ENCODE peak calls at places on chromosomes 11 and 22, in seven cellular contexts. One of them, this sample, is unnamed.

GRCh38 chr11:119441898-119442243 is 18.9 kb upstream of the THY1 start:
- DNase-seq in K562: peak; percentile 44
- DNase-seq in HepG2: no peak
- DNase-seq in H1: no peak
- DNase-seq in SK-N-SH: no peak
- DNase-seq in HCT116: no peak
- DNase-seq in GM12878: no peak
- DNase-seq in this sample: no peak

GRCh38 chr22:42363851-42364250 is 68.4 kb downstream of the NFAM1 start:
- DNase-seq in H1: no peak
- DNase-seq in HCT116: no peak
- DNase-seq in SK-N-SH: no peak
- DNase-seq in K562: no peak
- DNase-seq in HepG2: no peak
- DNase-seq in GM12878: no peak
- DNase-seq in this sample: no peak

GRCh38 chr11:47461876-47462275 is 12.9 kb upstream of the RAPSN start:
- DNase-seq in H1: no peak
- DNase-seq in HepG2: no peak
- DNase-seq in HCT116: no peak
- DNase-seq in K562: no peak
- DNase-seq in SK-N-SH: no peak
- DNase-seq in GM12878: no peak
- DNase-seq in this sample: no peak

GRCh38 chr22:38422615-38423511 is 32.1 kb downstream of the KCNJ4 start:
- DNase-seq in HepG2: no peak
- DNase-seq in SK-N-SH: no peak
- DNase-seq in GM12878: no peak
- DNase-seq in K562: no peak
- DNase-seq in HCT116: no peak
- DNase-seq in H1: no peak
- DNase-seq in this sample: peak; percentile 42

GRCh38 chr11:94295534-94295933 is 8.8 kb upstream of the IZUMO1R start:
- DNase-seq in GM12878: no peak
- DNase-seq in HCT116: no peak
- DNase-seq in K562: no peak
- DNase-seq in H1: no peak
- DNase-seq in HepG2: no peak
- DNase-seq in SK-N-SH: no peak
- DNase-seq in this sample: no peak

GRCh38 chr11:47331454-47332302 is 20.8 kb downstream of the MYBPC3 start:
- DNase-seq in SK-N-SH: peak; percentile 27
- DNase-seq in H1: no peak
- DNase-seq in HCT116: no peak
- DNase-seq in K562: no peak
- DNase-seq in GM12878: no peak
- DNase-seq in HepG2: no peak
- DNase-seq in this sample: peak; percentile 26

GRCh38 chr11:11929920-11930319 is 78.5 kb downstream of the DKK3 start:
- DNase-seq in GM12878: no peak
- DNase-seq in H1: no peak
- DNase-seq in HepG2: no peak
- DNase-seq in SK-N-SH: no peak
- DNase-seq in HCT116: no peak
- DNase-seq in K562: no peak
- DNase-seq in this sample: no peak

GRCh38 chr11:64349404-64349803 is 9.4 kb downstream of the CCDC88B start:
- DNase-seq in HCT116: no peak
- DNase-seq in H1: no peak
- DNase-seq in SK-N-SH: no peak
- DNase-seq in HepG2: no peak
- DNase-seq in K562: no peak
- DNase-seq in GM12878: no peak
- DNase-seq in this sample: no peak

GRCh38 chr11:134124660-134125451 is 56.0 kb downstream of the JAM3 start:
- DNase-seq in HepG2: no peak
- DNase-seq in H1: peak; percentile 73
- DNase-seq in GM12878: no peak
- DNase-seq in HCT116: no peak
- DNase-seq in K562: no peak
- DNase-seq in SK-N-SH: peak; percentile 86
- DNase-seq in this sample: peak; percentile 58

GRCh38 chr22:29541845-29542244 is 11.7 kb downstream of the THOC5 start:
- DNase-seq in GM12878: no peak
- DNase-seq in HepG2: no peak
- DNase-seq in K562: no peak
- DNase-seq in SK-N-SH: no peak
- DNase-seq in HCT116: no peak
- DNase-seq in H1: no peak
- DNase-seq in this sample: no peak

GRCh38 chr11:35823742-35824298 is 120.0 kb upstream of the LDLRAD3 start:
- DNase-seq in HepG2: no peak
- DNase-seq in GM12878: no peak
- DNase-seq in SK-N-SH: no peak
- DNase-seq in K562: peak; percentile 19
- DNase-seq in H1: no peak
- DNase-seq in HCT116: no peak
- DNase-seq in this sample: no peak

GRCh38 chr11:57233702-57234101 is 3.3 kb downstream of the APLNR start:
- DNase-seq in H1: no peak
- DNase-seq in GM12878: no peak
- DNase-seq in HepG2: no peak
- DNase-seq in K562: no peak
- DNase-seq in HCT116: no peak
- DNase-seq in SK-N-SH: no peak
- DNase-seq in this sample: no peak

GRCh38 chr11:45233121-45233803 is 52.9 kb downstream of the SYT13 start:
- DNase-seq in HepG2: peak; percentile 47
- DNase-seq in K562: peak; percentile 81
- DNase-seq in H1: peak; percentile 94
- DNase-seq in GM12878: no peak
- DNase-seq in HCT116: peak; percentile 28
- DNase-seq in SK-N-SH: peak; percentile 91
- DNase-seq in this sample: peak; percentile 82

GRCh38 chr11:77211594-77212251 is 83.7 kb downstream of the MYO7A start:
- DNase-seq in K562: no peak
- DNase-seq in GM12878: no peak
- DNase-seq in HepG2: no peak
- DNase-seq in H1: no peak
- DNase-seq in SK-N-SH: no peak
- DNase-seq in HCT116: no peak
- DNase-seq in this sample: no peak

GRCh38 chr11:60989108-60989650 is 17.7 kb downstream of the CD6 start:
- DNase-seq in K562: no peak
- DNase-seq in H1: no peak
- DNase-seq in SK-N-SH: no peak
- DNase-seq in GM12878: no peak
- DNase-seq in HepG2: no peak
- DNase-seq in HCT116: no peak
- DNase-seq in this sample: no peak

GRCh38 chr11:117597083-117597482 is 199.9 kb downstream of the DSCAML1 start:
- DNase-seq in SK-N-SH: no peak
- DNase-seq in K562: peak; percentile 47
- DNase-seq in HepG2: peak; percentile 21
- DNase-seq in HCT116: peak; percentile 12
- DNase-seq in GM12878: no peak
- DNase-seq in H1: peak; percentile 85
- DNase-seq in this sample: peak; percentile 89

GRCh38 chr11:41978951-41979350 is 519.5 kb upstream of the LRRC4C start:
- DNase-seq in GM12878: no peak
- DNase-seq in K562: no peak
- DNase-seq in H1: no peak
- DNase-seq in HepG2: no peak
- DNase-seq in HCT116: no peak
- DNase-seq in SK-N-SH: no peak
- DNase-seq in this sample: no peak

GRCh38 chr22:47337161-47337621 is 574.7 kb downstream of the TBC1D22A start:
- DNase-seq in HepG2: peak; percentile 39
- DNase-seq in SK-N-SH: no peak
- DNase-seq in K562: peak; percentile 9
- DNase-seq in H1: no peak
- DNase-seq in GM12878: no peak
- DNase-seq in HCT116: peak; percentile 76
- DNase-seq in this sample: peak; percentile 80

GRCh38 chr11:11985016-11985715 is 23.3 kb downstream of the DKK3 start:
- DNase-seq in HCT116: no peak
- DNase-seq in H1: no peak
- DNase-seq in K562: no peak
- DNase-seq in GM12878: no peak
- DNase-seq in SK-N-SH: no peak
- DNase-seq in HepG2: no peak
- DNase-seq in this sample: no peak

GRCh38 chr11:128484172-128484571 is 103.2 kb downstream of the ETS1 start:
- DNase-seq in GM12878: no peak
- DNase-seq in SK-N-SH: no peak
- DNase-seq in K562: no peak
- DNase-seq in H1: no peak
- DNase-seq in HepG2: no peak
- DNase-seq in HCT116: no peak
- DNase-seq in this sample: no peak

GRCh38 chr11:115518983-115519382 is 14.8 kb upstream of the CADM1 start:
- DNase-seq in HCT116: no peak
- DNase-seq in GM12878: no peak
- DNase-seq in K562: no peak
- DNase-seq in H1: no peak
- DNase-seq in HepG2: peak; percentile 57
- DNase-seq in SK-N-SH: no peak
- DNase-seq in this sample: no peak

GRCh38 chr11:1771700-1772099 is 8.0 kb upstream of the CTSD start:
- DNase-seq in K562: no peak
- DNase-seq in GM12878: no peak
- DNase-seq in H1: no peak
- DNase-seq in SK-N-SH: no peak
- DNase-seq in HCT116: no peak
- DNase-seq in HepG2: no peak
- DNase-seq in this sample: no peak

GRCh38 chr11:26626346-26626745 is 54.3 kb upstream of the MUC15 start:
- DNase-seq in HCT116: no peak
- DNase-seq in H1: no peak
- DNase-seq in SK-N-SH: no peak
- DNase-seq in HepG2: no peak
- DNase-seq in GM12878: no peak
- DNase-seq in K562: no peak
- DNase-seq in this sample: no peak

GRCh38 chr11:12692238-12693074 is 18.2 kb downstream of the TEAD1 start:
- DNase-seq in HepG2: peak; percentile 94
- DNase-seq in GM12878: no peak
- DNase-seq in SK-N-SH: peak; percentile 74
- DNase-seq in HCT116: peak; percentile 60
- DNase-seq in K562: peak; percentile 56
- DNase-seq in H1: no peak
- DNase-seq in this sample: peak; percentile 44

DNA sequence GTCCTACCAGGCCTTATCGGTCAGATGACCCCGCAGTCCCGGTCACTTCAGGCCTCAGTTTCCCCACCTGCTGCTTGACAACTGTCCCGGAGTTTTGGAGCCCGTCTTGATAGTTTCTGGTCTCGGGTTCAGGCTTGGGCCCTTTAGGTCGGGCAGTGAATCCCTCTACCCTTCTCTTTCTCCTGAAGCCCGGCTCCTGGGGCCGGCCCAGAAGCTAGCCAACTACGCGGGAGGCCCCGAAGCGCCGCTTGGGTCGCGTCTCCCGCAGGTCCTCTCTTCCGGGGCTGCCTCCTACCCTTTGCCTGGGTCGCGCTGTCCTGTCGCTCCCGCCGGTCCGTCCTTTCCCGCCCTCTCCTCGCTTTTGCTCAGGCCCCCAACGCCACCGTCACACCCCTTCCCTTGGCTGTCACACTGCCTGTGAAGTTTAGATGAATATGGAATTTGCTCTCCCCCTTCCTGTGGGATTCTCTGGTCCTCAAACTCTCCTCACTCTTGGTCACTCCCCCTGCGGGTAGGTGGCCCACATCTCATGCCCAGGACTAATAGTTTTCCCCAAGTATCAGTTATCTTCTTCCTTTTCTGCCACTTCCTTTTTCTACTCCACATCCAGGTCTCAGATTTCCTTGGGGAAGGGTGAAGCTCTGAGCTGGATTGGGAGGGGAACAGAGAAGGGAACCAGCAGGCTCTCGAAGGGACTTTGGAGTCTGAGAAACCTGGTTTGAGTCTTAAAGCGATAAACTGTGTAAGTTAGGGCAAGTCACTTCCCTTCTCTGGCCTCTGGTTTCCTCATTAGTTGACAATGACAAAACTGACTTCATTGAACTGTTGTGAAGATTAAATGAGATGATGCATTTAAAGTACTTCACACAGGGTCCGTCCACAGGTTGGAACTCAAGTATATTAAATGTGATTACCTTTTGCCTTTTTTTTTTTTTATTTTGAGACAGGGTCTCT is 791 bp downstream of the RAB1B start:
- DNase-seq in GM12878: no peak
- DNase-seq in HepG2: peak; percentile 58
- DNase-seq in HCT116: no peak
- DNase-seq in SK-N-SH: peak; percentile 58
- DNase-seq in H1: peak; percentile 70
- DNase-seq in K562: peak; percentile 61
- DNase-seq in this sample: peak; percentile 46
- TF ChIP-seq JUND in GM12878: no peak
- TF ChIP-seq JUND in HepG2: no peak
- TF ChIP-seq JUND in HCT116: no peak
- TF ChIP-seq JUND in SK-N-SH: no peak
- TF ChIP-seq JUND in H1: no peak
- TF ChIP-seq JUND in K562: no peak
- TF ChIP-seq JUND in this sample: no peak

DNA sequence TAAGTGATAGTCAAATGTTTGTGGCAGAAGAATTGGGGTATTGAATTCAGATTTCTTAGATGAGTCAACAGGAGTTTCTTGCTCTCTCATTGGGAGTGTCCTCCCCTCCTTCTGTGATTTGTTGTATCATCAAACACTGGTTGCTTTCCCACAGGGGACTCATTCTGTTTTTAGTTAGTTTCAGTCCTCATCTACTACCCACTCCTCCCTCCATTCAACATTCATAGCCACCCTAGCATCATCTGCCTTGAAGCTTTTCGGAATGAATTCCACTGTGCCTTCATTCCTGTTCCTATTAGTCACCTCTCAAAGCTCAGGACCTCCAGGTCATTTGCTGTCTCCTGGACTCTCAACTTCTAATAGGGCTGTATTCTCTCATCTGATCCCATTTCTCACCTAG is 31.5 kb upstream of the RAB38 start:
- DNase-seq in HepG2: no peak
- DNase-seq in H1: no peak
- DNase-seq in SK-N-SH: no peak
- DNase-seq in K562: no peak
- DNase-seq in GM12878: no peak
- DNase-seq in HCT116: no peak
- DNase-seq in this sample: no peak
- TF ChIP-seq JUND in HepG2: no peak
- TF ChIP-seq JUND in H1: no peak
- TF ChIP-seq JUND in SK-N-SH: no peak
- TF ChIP-seq JUND in K562: no peak
- TF ChIP-seq JUND in GM12878: no peak
- TF ChIP-seq JUND in HCT116: no peak
- TF ChIP-seq JUND in this sample: no peak

GRCh38 chr11:67647471-67647870 is 3.1 kb downstream of the ACY3 start:
- DNase-seq in K562: no peak
- DNase-seq in SK-N-SH: no peak
- DNase-seq in HCT116: no peak
- DNase-seq in HepG2: no peak
- DNase-seq in GM12878: no peak
- DNase-seq in H1: no peak
- DNase-seq in this sample: no peak
- TF ChIP-seq JUND in K562: no peak
- TF ChIP-seq JUND in SK-N-SH: no peak
- TF ChIP-seq JUND in HCT116: no peak
- TF ChIP-seq JUND in HepG2: no peak
- TF ChIP-seq JUND in GM12878: no peak
- TF ChIP-seq JUND in H1: no peak
- TF ChIP-seq JUND in this sample: no peak

GRCh38 chr11:2802389-2803185 is 83.0 kb downstream of the CDKN1C start:
- DNase-seq in H1: peak; percentile 39
- DNase-seq in K562: no peak
- DNase-seq in SK-N-SH: no peak
- DNase-seq in HCT116: no peak
- DNase-seq in GM12878: no peak
- DNase-seq in HepG2: no peak
- DNase-seq in this sample: no peak
- TF ChIP-seq JUND in H1: no peak
- TF ChIP-seq JUND in K562: no peak
- TF ChIP-seq JUND in SK-N-SH: no peak
- TF ChIP-seq JUND in HCT116: no peak
- TF ChIP-seq JUND in GM12878: no peak
- TF ChIP-seq JUND in HepG2: no peak
- TF ChIP-seq JUND in this sample: no peak

This sample was measured in T47D.